ENCODE peak calls at places on chromosomes 5 and 9, in nine cellular contexts. X is suprapubic skin, K is endothelial cell of umbilical vein, T is SK-N-SH, I is K562, W is HCT116, A is sigmoid colon, R is breast epithelium, D is Panc1. L is an unnamed sample. For H3K9me3, the result is how much of the 10 kb centered on the place peaks cover.

GRCh38 chr9:38022995-38023394 is 46.0 kb downstream of the SHB start:
- DNase-seq in X (no peak), K (no peak), T (peak), I (no peak), W (no peak), A (no peak), R (peak), D (no peak), L (no peak)

GRCh38 chr5:13831236-13831810 is 113.2 kb downstream of the DNAH5 start:
- DNase-seq in X (no peak), K (no peak), T (no peak), I (no peak), W (no peak), A (no peak), R (no peak), D (no peak), L (no peak)

GRCh38 chr9:114172981-114173833 is 17.9 kb downstream of the COL27A1 start:
- DNase-seq in X (no peak), K (no peak), T (no peak), I (no peak), W (no peak), A (peak), R (no peak), D (no peak), L (no peak)

GRCh38 chr9:17116400-17116837 is 18.4 kb upstream of the CNTLN start:
- DNase-seq in X (no peak), K (peak), T (peak), I (peak), W (peak), A (no peak), R (no peak), D (no peak), L (peak)

GRCh38 chr9:20640331-20641187 is 18.3 kb upstream of the MLLT3 start:
- DNase-seq in X (no peak), K (peak), T (peak), I (no peak), W (no peak), A (peak), R (peak), D (no peak), L (peak)

GRCh38 chr5:149632311-149633251 is 51.3 kb downstream of the ARHGEF37 start:
- DNase-seq in X (no peak), K (peak), T (no peak), I (peak), W (no peak), A (peak), R (no peak), D (no peak), L (no peak)

GRCh38 chr9:16143947-16144890 is 591.4 kb downstream of the CCDC171 start:
- DNase-seq in X (no peak), K (no peak), T (no peak), I (no peak), W (no peak), A (no peak), R (peak), D (no peak), L (no peak)

GRCh38 chr5:62127098-62127736 is 178.8 kb upstream of the KIF2A start:
- DNase-seq in X (no peak), K (no peak), T (no peak), I (no peak), W (no peak), A (no peak), R (no peak), D (no peak), L (no peak)

GRCh38 chr5:73250645-73251044 is 77.7 kb downstream of the TMEM174 start:
- DNase-seq in X (no peak), K (no peak), T (no peak), I (no peak), W (no peak), A (no peak), R (no peak), D (no peak), L (no peak)

GRCh38 chr5:142717582-142718215 is 31.8 kb upstream of the FGF1 start:
- DNase-seq in X (no peak), K (peak), T (peak), I (no peak), W (no peak), A (no peak), R (no peak), D (no peak), L (no peak)

GRCh38 chr9:99150456-99151171 is 45.7 kb downstream of the TGFBR1 start:
- DNase-seq in X (no peak), K (no peak), T (no peak), I (no peak), W (no peak), A (no peak), R (no peak), D (no peak), L (no peak)

GRCh38 chr9:99147177-99147576 is 42.3 kb downstream of the TGFBR1 start:
- DNase-seq in X (no peak), K (no peak), T (no peak), I (no peak), W (no peak), A (no peak), R (no peak), D (no peak), L (no peak)

GRCh38 chr9:99144966-99145365 is 40.1 kb downstream of the TGFBR1 start:
- DNase-seq in X (no peak), K (no peak), T (no peak), I (no peak), W (no peak), A (no peak), R (no peak), D (no peak), L (no peak)

GRCh38 chr9:99143661-99144060 is 38.7 kb downstream of the TGFBR1 start:
- DNase-seq in X (no peak), K (no peak), T (no peak), I (no peak), W (no peak), A (no peak), R (no peak), D (no peak), L (no peak)

GRCh38 chr9:99146574-99146973 is 41.7 kb downstream of the TGFBR1 start:
- DNase-seq in X (no peak), K (peak), T (no peak), I (no peak), W (no peak), A (no peak), R (no peak), D (no peak), L (no peak)
- TF ChIP-seq POLR2AphosphoS5 in X (no peak), K (no peak), T (no peak), I (no peak), W (no peak), A (no peak), R (no peak), D (no peak), L (no peak)

GRCh38 chr9:133842721-133843227 is 104.6 kb upstream of the SARDH start:
- DNase-seq in X (no peak), K (no peak), T (no peak), I (no peak), W (no peak), A (no peak), R (no peak), D (no peak), L (no peak)

GRCh38 chr9:133841167-133841812 is 103.1 kb upstream of the SARDH start:
- DNase-seq in X (no peak), K (no peak), T (no peak), I (no peak), W (no peak), A (no peak), R (no peak), D (no peak), L (no peak)

GRCh38 chr9:133843250-133843649 is 105.1 kb upstream of the SARDH start:
- DNase-seq in X (no peak), K (no peak), T (no peak), I (no peak), W (no peak), A (no peak), R (no peak), D (no peak), L (no peak)

GRCh38 chr9:133843751-133844373 is 105.7 kb upstream of the SARDH start:
- DNase-seq in X (no peak), K (peak), T (no peak), I (no peak), W (no peak), A (no peak), R (no peak), D (no peak), L (no peak)

GRCh38 chr9:133842174-133842573 is 104.0 kb upstream of the SARDH start:
- DNase-seq in X (no peak), K (no peak), T (no peak), I (no peak), W (no peak), A (no peak), R (no peak), D (no peak), L (no peak)
- H3K9me3 ChIP-seq in X (under half), K (under half), T (under half), I (under half), W (under half), A (under half), R (under half), D (under half), L (under half)

GRCh38 chr5:113031557-113031956 is 55.0 kb downstream of the DCP2 start:
- DNase-seq in X (no peak), K (no peak), T (no peak), I (no peak), W (no peak), A (no peak), R (no peak), D (no peak), L (no peak)

GRCh38 chr5:113035096-113035495 is 58.5 kb downstream of the DCP2 start:
- DNase-seq in X (no peak), K (no peak), T (no peak), I (no peak), W (no peak), A (no peak), R (no peak), D (no peak), L (no peak)

GRCh38 chr5:113036826-113037225 is 60.2 kb downstream of the DCP2 start:
- DNase-seq in X (no peak), K (no peak), T (no peak), I (no peak), W (no peak), A (no peak), R (no peak), D (no peak), L (no peak)

GRCh38 chr5:113036321-113036720 is 59.7 kb downstream of the DCP2 start:
- DNase-seq in X (no peak), K (no peak), T (no peak), I (no peak), W (no peak), A (no peak), R (no peak), D (no peak), L (no peak)

GRCh38 chr5:113034182-113034773 is 57.7 kb downstream of the DCP2 start:
- DNase-seq in X (no peak), K (no peak), T (no peak), I (no peak), W (no peak), A (no peak), R (no peak), D (no peak), L (no peak)
- TF ChIP-seq POLR2AphosphoS5 in X (no peak), K (no peak), T (no peak), I (no peak), W (no peak), A (no peak), R (no peak), D (no peak), L (no peak)

GRCh38 chr5:158498959-158499679 is 600.6 kb downstream of the EBF1 start:
- DNase-seq in X (no peak), K (peak), T (no peak), I (no peak), W (no peak), A (no peak), R (no peak), D (no peak), L (no peak)
- H3K9me3 ChIP-seq in X (under half), K (under half), T (under half), I (under half), W (under half), A (under half), R (under half), D (under half), L (under half)

DNA sequence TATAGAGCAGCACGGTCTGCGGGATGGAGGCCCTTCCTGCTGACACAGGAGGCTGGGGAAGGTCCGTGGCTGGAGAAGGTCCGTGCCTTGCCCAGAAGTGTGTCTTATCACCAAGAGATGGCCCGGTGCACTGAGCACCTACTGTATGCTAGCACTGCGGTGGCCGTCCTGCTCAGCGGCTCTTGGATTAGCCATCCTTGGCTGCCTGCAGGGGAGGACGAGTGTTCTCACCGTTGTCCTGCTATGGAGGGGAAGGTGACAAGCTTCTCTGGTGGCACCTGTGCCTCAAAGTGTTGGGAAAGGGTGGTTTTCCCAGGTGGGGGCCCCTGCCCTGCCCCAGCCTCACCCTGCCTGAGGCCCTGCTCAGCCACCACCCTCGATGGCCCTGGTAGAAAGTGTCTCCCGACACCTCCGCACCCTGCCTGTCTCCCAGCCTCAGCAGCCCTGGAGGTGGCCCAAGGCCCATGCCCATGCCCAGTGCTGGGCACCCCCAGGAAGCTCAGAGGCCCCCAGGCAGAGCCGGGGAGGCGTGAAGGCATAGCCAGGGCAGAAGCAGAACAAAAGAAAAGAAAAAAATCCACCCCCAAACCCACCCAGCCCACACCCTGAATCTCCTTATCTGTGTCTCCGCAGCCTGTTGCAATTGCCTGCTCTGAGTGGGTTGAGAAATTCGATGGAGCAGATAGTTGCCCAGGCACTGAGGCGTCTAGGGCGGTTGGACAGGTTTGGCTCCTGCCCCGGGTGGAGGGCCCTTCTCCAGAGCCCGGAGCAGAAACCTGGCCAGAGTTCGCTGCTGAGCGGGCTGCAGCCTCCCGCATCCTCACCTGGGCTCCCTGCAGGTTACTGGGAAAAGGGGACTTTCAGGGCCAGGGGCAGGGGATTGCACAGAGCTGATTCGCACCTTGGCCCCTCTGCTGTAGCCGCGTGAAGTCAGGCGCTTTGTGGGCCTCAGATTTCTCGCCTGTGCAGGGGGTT is 30.5 kb downstream of the RXRA start:
- DNase-seq in X (no peak), K (no peak), T (peak), I (peak), W (no peak), A (no peak), R (peak), D (no peak), L (no peak)
- TF ChIP-seq POLR2AphosphoS5 in X (peak), K (no peak), T (no peak), I (peak), W (no peak), A (no peak), R (peak), D (no peak), L (no peak)

DNA sequence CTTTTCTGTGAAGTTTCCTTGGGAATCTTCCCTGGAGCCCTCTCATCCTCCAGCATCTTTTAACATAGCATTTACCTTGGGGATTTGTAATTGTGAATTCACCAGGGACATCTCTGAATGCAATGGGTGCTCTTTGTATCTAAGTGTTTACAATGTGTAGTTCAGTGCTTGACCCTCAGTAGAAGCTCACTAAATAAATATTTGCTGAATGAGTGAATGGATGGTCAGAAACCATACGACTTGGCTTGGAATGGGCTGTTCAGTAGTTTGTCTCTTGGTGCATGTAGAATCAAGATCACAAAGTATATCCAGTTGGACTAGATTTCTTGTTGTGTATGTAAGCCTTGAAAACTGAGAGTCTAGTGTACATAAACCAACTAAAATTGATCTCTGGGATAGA is 81.8 kb upstream of the MEF2C start:
- DNase-seq in X (no peak), K (no peak), T (no peak), I (no peak), W (no peak), A (no peak), R (no peak), D (peak), L (no peak)
- H3K9me3 ChIP-seq in X (under half), K (under half), T (under half), I (under half), W (under half), A (under half), R (under half), D (under half), L (under half)

GRCh38 chr9:94553029-94553938 is 1.6 kb upstream of the PCAT7 start:
- DNase-seq in X (no peak), K (no peak), T (no peak), I (no peak), W (no peak), A (no peak), R (no peak), D (no peak), L (no peak)

GRCh38 chr9:94554078-94554438 is 825 bp upstream of the PCAT7 start:
- DNase-seq in X (no peak), K (no peak), T (no peak), I (peak), W (no peak), A (no peak), R (no peak), D (no peak), L (no peak)

GRCh38 chr9:94560237-94560636 is 5.4 kb downstream of the PCAT7 start:
- DNase-seq in X (no peak), K (no peak), T (no peak), I (no peak), W (no peak), A (no peak), R (no peak), D (no peak), L (no peak)

GRCh38 chr9:94554439-94555331 is at the start of gene PCAT7:
- DNase-seq in X (no peak), K (peak), T (peak), I (peak), W (peak), A (no peak), R (peak), D (peak), L (peak)
- TF ChIP-seq POLR2AphosphoS5 in X (no peak), K (no peak), T (no peak), I (no peak), W (peak), A (no peak), R (no peak), D (no peak), L (peak)

GRCh38 chr9:24096756-24097155 is 270.7 kb upstream of the ELAVL2 start:
- DNase-seq in X (no peak), K (no peak), T (no peak), I (no peak), W (no peak), A (no peak), R (no peak), D (no peak), L (no peak)
- H3K9me3 ChIP-seq in X (under half), K (under half), T (under half), I (under half), W (under half), A (under half), R (under half), D (under half), L (under half)

GRCh38 chr5:127029513-127030258 is 672 bp downstream of the MARCHF3 start:
- DNase-seq in X (peak), K (peak), T (peak), I (peak), W (peak), A (peak), R (peak), D (no peak), L (no peak)
- TF ChIP-seq POLR2AphosphoS5 in X (no peak), K (no peak), T (no peak), I (no peak), W (no peak), A (no peak), R (no peak), D (no peak), L (no peak)